ENCODE peak calls at places on chromosome 12, in four cellular contexts. One of them, this sample, is unnamed.

GRCh38 chr12:95949801-95950206 is 6.7 kb downstream of the AMDHD1 start:
- DNase-seq in heart right ventricle: no peak
- DNase-seq in GM12865: no peak
- DNase-seq in BJ: no peak
- DNase-seq in this sample: no peak

GRCh38 chr12:12056951-12057350 is 13.8 kb upstream of the BCL2L14 start:
- DNase-seq in heart right ventricle: no peak
- DNase-seq in GM12865: no peak
- DNase-seq in BJ: no peak
- DNase-seq in this sample: no peak

GRCh38 chr12:55726911-55727310 is 1.9 kb downstream of the CD63 start:
- DNase-seq in heart right ventricle: no peak
- DNase-seq in GM12865: no peak
- DNase-seq in BJ: no peak
- DNase-seq in this sample: no peak

GRCh38 chr12:104387190-104387589 is 69.6 kb upstream of the CHST11 start:
- DNase-seq in heart right ventricle: no peak
- DNase-seq in GM12865: no peak
- DNase-seq in BJ: no peak
- DNase-seq in this sample: no peak

GRCh38 chr12:59088673-59089072 is 168.4 kb upstream of the LRIG3 start:
- DNase-seq in heart right ventricle: no peak
- DNase-seq in GM12865: no peak
- DNase-seq in BJ: no peak
- DNase-seq in this sample: peak

GRCh38 chr12:110370732-110371141 is 32.8 kb downstream of the ANAPC7 start:
- DNase-seq in heart right ventricle: no peak
- DNase-seq in GM12865: no peak
- DNase-seq in BJ: no peak
- DNase-seq in this sample: no peak

GRCh38 chr12:50220357-50221061 is 53.3 kb upstream of the CERS5 start:
- DNase-seq in heart right ventricle: no peak
- DNase-seq in GM12865: peak
- DNase-seq in BJ: no peak
- DNase-seq in this sample: peak

GRCh38 chr12:94498073-94498472 is 38.4 kb upstream of the CEP83 start:
- DNase-seq in heart right ventricle: no peak
- DNase-seq in GM12865: peak
- DNase-seq in BJ: no peak
- DNase-seq in this sample: no peak

GRCh38 chr12:20342111-20342510 is 26.2 kb upstream of the PDE3A start:
- DNase-seq in heart right ventricle: no peak
- DNase-seq in GM12865: no peak
- DNase-seq in BJ: no peak
- DNase-seq in this sample: peak

GRCh38 chr12:103969391-103969790 is 3.7 kb downstream of the TDG start:
- DNase-seq in heart right ventricle: no peak
- DNase-seq in GM12865: no peak
- DNase-seq in BJ: no peak
- DNase-seq in this sample: no peak

GRCh38 chr12:131047789-131048610 is 94.3 kb downstream of the ADGRD1 start:
- DNase-seq in heart right ventricle: no peak
- DNase-seq in GM12865: no peak
- DNase-seq in BJ: no peak
- DNase-seq in this sample: no peak

GRCh38 chr12:120468271-120468845 is 1.2 kb downstream of the SRSF9 start:
- DNase-seq in heart right ventricle: peak
- DNase-seq in GM12865: peak
- DNase-seq in BJ: no peak
- DNase-seq in this sample: no peak

GRCh38 chr12:31645944-31646343 is 13.5 kb upstream of the ETFBKMT start:
- DNase-seq in heart right ventricle: no peak
- DNase-seq in GM12865: no peak
- DNase-seq in BJ: no peak
- DNase-seq in this sample: no peak

DNA sequence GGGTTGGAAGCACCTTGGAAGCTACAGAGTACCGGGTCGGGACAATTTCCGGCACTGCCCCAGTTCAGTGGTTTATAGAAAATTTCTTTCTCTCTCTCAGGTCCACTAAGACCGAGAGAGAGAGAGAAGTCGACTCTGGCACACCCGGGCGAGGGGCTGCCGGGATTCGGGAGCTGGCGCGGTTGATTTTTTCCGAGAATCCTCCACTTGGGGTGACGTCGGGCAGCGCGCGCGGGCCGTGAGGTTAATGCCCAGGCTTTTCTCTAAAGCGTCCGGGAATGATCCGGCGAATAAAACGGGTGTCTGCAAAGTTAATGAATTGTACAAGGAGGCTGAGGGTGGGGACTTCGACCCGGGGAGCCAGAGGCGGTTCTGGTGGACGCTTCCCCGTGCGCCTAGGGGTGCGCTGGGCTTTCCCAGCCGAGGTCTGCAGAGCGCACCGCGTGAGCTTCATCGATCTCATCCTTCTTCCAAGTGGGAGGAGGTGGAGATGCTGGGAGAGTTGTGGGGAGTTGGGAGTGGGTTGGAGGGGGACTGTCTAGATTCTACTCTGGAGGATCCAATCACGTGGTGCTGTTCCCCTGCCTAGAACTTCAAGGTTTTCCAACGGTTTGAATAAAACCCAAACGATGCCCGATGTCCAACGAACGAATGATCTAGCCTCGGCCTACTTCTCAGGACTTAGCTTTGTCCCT is 51.9 kb upstream of the TBX3 start:
- DNase-seq in heart right ventricle: no peak
- DNase-seq in GM12865: no peak
- DNase-seq in BJ: no peak
- DNase-seq in this sample: no peak
- H3K4me3 ChIP-seq in heart right ventricle: no peak
- H3K4me3 ChIP-seq in GM12865: no peak
- H3K4me3 ChIP-seq in BJ: no peak
- H3K4me3 ChIP-seq in this sample: no peak

GRCh38 chr12:77060136-77060882 is 5.1 kb downstream of the E2F7 start:
- DNase-seq in heart right ventricle: no peak
- DNase-seq in GM12865: peak
- DNase-seq in BJ: no peak
- DNase-seq in this sample: no peak
- H3K4me3 ChIP-seq in heart right ventricle: no peak
- H3K4me3 ChIP-seq in GM12865: peak
- H3K4me3 ChIP-seq in BJ: no peak
- H3K4me3 ChIP-seq in this sample: no peak

DNA sequence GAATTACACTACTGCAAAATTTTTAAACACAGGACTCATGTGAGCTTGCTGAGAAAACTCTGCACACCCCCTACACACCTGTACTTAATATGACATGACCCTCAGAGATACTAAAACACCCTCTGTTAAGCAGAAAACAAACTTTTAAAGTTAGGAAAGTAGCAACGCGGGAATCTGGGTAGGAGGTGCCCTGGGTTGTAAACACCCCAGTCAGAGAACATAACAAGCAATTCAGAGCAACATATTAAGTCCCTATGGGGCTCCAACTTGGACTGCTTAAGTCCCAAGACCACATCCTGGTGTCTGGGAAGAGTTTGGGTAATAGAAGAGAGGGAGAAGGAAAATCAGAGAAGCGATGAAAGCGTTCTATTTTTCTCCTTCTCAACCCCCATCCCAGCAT is 1.2 kb downstream of the ATF7 start:
- DNase-seq in heart right ventricle: no peak
- DNase-seq in GM12865: no peak
- DNase-seq in BJ: no peak
- DNase-seq in this sample: no peak
- H3K4me3 ChIP-seq in heart right ventricle: peak
- H3K4me3 ChIP-seq in GM12865: peak
- H3K4me3 ChIP-seq in BJ: peak
- H3K4me3 ChIP-seq in this sample: peak

DNA sequence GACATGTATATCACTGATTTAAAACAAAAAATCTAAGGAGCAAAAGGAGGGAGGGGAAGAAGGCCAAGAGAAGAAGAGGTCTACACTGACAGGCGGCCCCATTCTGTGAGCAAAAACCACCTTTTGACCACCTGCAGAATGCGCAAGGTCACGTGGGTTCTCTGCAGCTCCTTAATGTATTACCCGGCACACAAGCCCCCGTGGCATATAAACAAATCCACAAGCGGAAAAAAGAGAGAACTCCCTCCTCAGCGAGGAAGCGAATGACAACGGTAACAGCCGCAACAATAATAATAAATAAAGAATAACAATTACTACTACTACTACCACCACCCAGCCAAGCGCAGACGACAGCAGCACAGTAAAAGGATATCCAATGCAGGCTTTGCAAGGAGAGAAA is 1.3 kb downstream of the KSR2 start:
- DNase-seq in heart right ventricle: no peak
- DNase-seq in GM12865: no peak
- DNase-seq in BJ: no peak
- DNase-seq in this sample: no peak
- H3K4me3 ChIP-seq in heart right ventricle: no peak
- H3K4me3 ChIP-seq in GM12865: no peak
- H3K4me3 ChIP-seq in BJ: no peak
- H3K4me3 ChIP-seq in this sample: no peak

GRCh38 chr12:13241833-13242232 is 45.3 kb downstream of the EMP1 start:
- DNase-seq in heart right ventricle: no peak
- DNase-seq in GM12865: no peak
- DNase-seq in BJ: no peak
- DNase-seq in this sample: no peak
- H3K4me3 ChIP-seq in heart right ventricle: no peak
- H3K4me3 ChIP-seq in GM12865: no peak
- H3K4me3 ChIP-seq in BJ: no peak
- H3K4me3 ChIP-seq in this sample: no peak

GRCh38 chr12:65731771-65732170 is 92.5 kb upstream of the HMGA2 start:
- DNase-seq in heart right ventricle: no peak
- DNase-seq in GM12865: no peak
- DNase-seq in BJ: no peak
- DNase-seq in this sample: no peak
- H3K4me3 ChIP-seq in heart right ventricle: no peak
- H3K4me3 ChIP-seq in GM12865: no peak
- H3K4me3 ChIP-seq in BJ: no peak
- H3K4me3 ChIP-seq in this sample: no peak

This sample was measured in AG09309.